ENCODE peak calls at places on chromosomes 16 and 17, in eight cellular contexts. L is astrocyte; J is fibroblast of lung; S is activated CD4-positive, alpha-beta T cell treated with anti-CD3 and anti-CD28 coated beads, Interleukin-2, amount 50 U/mL, for 1 hour; M is ascending aorta; V is ELR; T is activated gamma-delta T cell treated with anti-CD3 and anti-CD28 coated beads, Interleukin-2, amount 50 U/mL, for 16 hours; Y is stimulated activated naive B cell treated with anti-CD40 and anti-IgM and Interleukin-4, amounts not matched to agents 10 μg/mL and 1 μg/mL and 100 μg/mL, for 72 hours. W is an unnamed sample.

GRCh38 chr17:82696916-82697807 is 1.3 kb downstream of the RAB40B start:
- DNase-seq in L (no peak), J (no peak), S (peak), M (no peak), V (no peak), T (no peak), Y (no peak), W (no peak)

GRCh38 chr17:46770439-46770817 is 48.1 kb downstream of the WNT3 start:
- DNase-seq in L (no peak), J (no peak), S (no peak), M (no peak), V (no peak), T (no peak), Y (no peak), W (no peak)

GRCh38 chr16:20898938-20899502 is 1.1 kb downstream of the DCUN1D3 start:
- DNase-seq in L (peak), J (peak), S (no peak), M (no peak), V (peak), T (no peak), Y (no peak), W (no peak)

GRCh38 chr17:64741038-64741641 is 79.0 kb upstream of the SMURF2 start:
- DNase-seq in L (peak), J (peak), S (no peak), M (peak), V (peak), T (no peak), Y (peak), W (no peak)

GRCh38 chr16:80947708-80948615 is 58.7 kb downstream of the CMC2 start:
- DNase-seq in L (no peak), J (no peak), S (no peak), M (no peak), V (no peak), T (no peak), Y (no peak), W (no peak)

GRCh38 chr16:16143038-16143763 is 80.1 kb downstream of the ABCC6 start:
- DNase-seq in L (no peak), J (no peak), S (no peak), M (no peak), V (peak), T (no peak), Y (no peak), W (no peak)

GRCh38 chr16:74627506-74628220 is 20.7 kb upstream of the GLG1 start:
- DNase-seq in L (peak), J (peak), S (no peak), M (no peak), V (no peak), T (no peak), Y (no peak), W (no peak)

GRCh38 chr16:22734313-22734869 is 79.6 kb upstream of the HS3ST2 start:
- DNase-seq in L (no peak), J (no peak), S (no peak), M (no peak), V (no peak), T (no peak), Y (no peak), W (no peak)

GRCh38 chr16:85162478-85163277 is 50.4 kb upstream of the CIBAR2 start:
- DNase-seq in L (peak), J (peak), S (no peak), M (no peak), V (peak), T (no peak), Y (no peak), W (no peak)

GRCh38 chr17:27319536-27320221 is 25.8 kb downstream of the WSB1 start:
- DNase-seq in L (peak), J (peak), S (no peak), M (peak), V (no peak), T (no peak), Y (no peak), W (no peak)

GRCh38 chr17:34598161-34598776 is 18.9 kb downstream of the TMEM132E start:
- DNase-seq in L (no peak), J (no peak), S (no peak), M (no peak), V (no peak), T (no peak), Y (no peak), W (no peak)

GRCh38 chr17:80145076-80146075 is 1.6 kb downstream of the EIF4A3 start:
- DNase-seq in L (no peak), J (no peak), S (no peak), M (no peak), V (peak), T (no peak), Y (no peak), W (no peak)

GRCh38 chr16:84992700-84993075 is 18.6 kb downstream of the ZDHHC7 start:
- DNase-seq in L (no peak), J (peak), S (no peak), M (no peak), V (no peak), T (no peak), Y (no peak), W (no peak)

GRCh38 chr17:77019955-77020379 is 120.8 kb upstream of the SEC14L1 start:
- DNase-seq in L (no peak), J (peak), S (no peak), M (no peak), V (peak), T (no peak), Y (no peak), W (no peak)

GRCh38 chr16:88966986-88967799 is 9.8 kb downstream of the CBFA2T3 start:
- DNase-seq in L (no peak), J (no peak), S (no peak), M (no peak), V (no peak), T (no peak), Y (no peak), W (peak)

GRCh38 chr17:41621916-41622315 is 2.5 kb downstream of the KRT17 start:
- DNase-seq in L (no peak), J (no peak), S (no peak), M (no peak), V (no peak), T (no peak), Y (no peak), W (no peak)

W was measured in natural killer cell treated with Interleukin-12 subunit alpha and Interleukin-12 subunit beta and Interleukin-15 and Interleukin-18, amount 100 ng/mL, for 72 hours.